ENCODE peak calls at places on chromosomes 1 and 21, in nine cellular contexts. Q is psoas muscle, E is neural crest cell, A is Panc1, R is GM13977, F is K562, M is pancreas, Y is H9, U is BJ. O is an unnamed sample.
A peak's percentile ranks its signal among the peaks of the same experiment; 100 is the strongest.

GRCh38 chr1:16143566-16144324 is 12.1 kb downstream of the EPHA2 start:
- DNase-seq in Q (no peak), E (no peak), A (no peak), R (no peak), F (peak; percentile 97), M (peak; percentile 79), Y (no peak), U (no peak), O (no peak)

GRCh38 chr21:27422435-27422834 is 455.5 kb upstream of the ADAMTS5 start:
- DNase-seq in Q (no peak), E (no peak), A (no peak), R (no peak), F (no peak), M (no peak), Y (no peak), U (no peak), O (no peak)

GRCh38 chr1:183918589-183918988 is 113.7 kb downstream of the RGL1 start:
- DNase-seq in Q (no peak), E (no peak), A (no peak), R (no peak), F (no peak), M (no peak), Y (no peak), U (no peak), O (no peak)

GRCh38 chr1:175960169-175960568 is 216.8 kb upstream of the TNR start:
- DNase-seq in Q (no peak), E (no peak), A (no peak), R (no peak), F (no peak), M (no peak), Y (no peak), U (no peak), O (no peak)

GRCh38 chr21:27213328-27213727 is 246.4 kb upstream of the ADAMTS5 start:
- DNase-seq in Q (no peak), E (no peak), A (no peak), R (no peak), F (no peak), M (no peak), Y (no peak), U (no peak), O (no peak)

GRCh38 chr1:162861101-162861500 is at the start of gene CCDC190:
- DNase-seq in Q (no peak), E (no peak), A (no peak), R (no peak), F (no peak), M (no peak), Y (peak; percentile 31), U (no peak), O (no peak)

GRCh38 chr1:170273556-170274501 is 128.1 kb downstream of the NTMT2 start:
- DNase-seq in Q (peak; percentile 81), E (no peak), A (no peak), R (no peak), F (no peak), M (no peak), Y (no peak), U (no peak), O (no peak)

GRCh38 chr1:160209656-160210046 is 4.5 kb downstream of the PEA15 start:
- DNase-seq in Q (peak; percentile 67), E (no peak), A (no peak), R (no peak), F (no peak), M (peak; percentile 43), Y (no peak), U (no peak), O (peak; percentile 71)

GRCh38 chr1:38197566-38197965 is 151.0 kb upstream of the POU3F1 start:
- DNase-seq in Q (no peak), E (no peak), A (no peak), R (no peak), F (no peak), M (no peak), Y (no peak), U (no peak), O (no peak)

GRCh38 chr1:74729741-74730478 is 2.9 kb downstream of the CRYZ start:
- DNase-seq in Q (no peak), E (no peak), A (no peak), R (no peak), F (peak; percentile 42), M (no peak), Y (no peak), U (peak; percentile 20), O (peak; percentile 28)

GRCh38 chr1:106975944-106976343 is 80.5 kb upstream of the PRMT6 start:
- DNase-seq in Q (no peak), E (no peak), A (no peak), R (no peak), F (no peak), M (no peak), Y (peak; percentile 29), U (no peak), O (no peak)

GRCh38 chr1:245500546-245500945 is 345.8 kb downstream of the KIF26B start:
- DNase-seq in Q (no peak), E (no peak), A (no peak), R (no peak), F (no peak), M (peak; percentile 25), Y (no peak), U (peak; percentile 67), O (no peak)

GRCh38 chr21:30194701-30195299 is 21.1 kb downstream of the CLDN8 start:
- DNase-seq in Q (no peak), E (peak; percentile 27), A (no peak), R (no peak), F (peak; percentile 37), M (no peak), Y (no peak), U (no peak), O (no peak)

GRCh38 chr1:63915121-63915520 is 141.3 kb downstream of the ROR1 start:
- DNase-seq in Q (no peak), E (no peak), A (no peak), R (peak; percentile 17), F (no peak), M (no peak), Y (peak; percentile 46), U (no peak), O (no peak)

GRCh38 chr21:44337941-44338895 is 972 bp downstream of the CFAP410 start:
- DNase-seq in Q (peak; percentile 84), E (peak; percentile 46), A (peak; percentile 17), R (peak; percentile 70), F (peak; percentile 85), M (peak; percentile 78), Y (peak; percentile 90), U (no peak), O (no peak)
- TF ChIP-seq CTCF in Q (peak; percentile 46), E (peak; percentile 49), A (peak; percentile 59), R (peak; percentile 5), F (peak; percentile 54), M (no peak), Y (peak; percentile 47), U (peak; percentile 51), O (no peak)

DNA sequence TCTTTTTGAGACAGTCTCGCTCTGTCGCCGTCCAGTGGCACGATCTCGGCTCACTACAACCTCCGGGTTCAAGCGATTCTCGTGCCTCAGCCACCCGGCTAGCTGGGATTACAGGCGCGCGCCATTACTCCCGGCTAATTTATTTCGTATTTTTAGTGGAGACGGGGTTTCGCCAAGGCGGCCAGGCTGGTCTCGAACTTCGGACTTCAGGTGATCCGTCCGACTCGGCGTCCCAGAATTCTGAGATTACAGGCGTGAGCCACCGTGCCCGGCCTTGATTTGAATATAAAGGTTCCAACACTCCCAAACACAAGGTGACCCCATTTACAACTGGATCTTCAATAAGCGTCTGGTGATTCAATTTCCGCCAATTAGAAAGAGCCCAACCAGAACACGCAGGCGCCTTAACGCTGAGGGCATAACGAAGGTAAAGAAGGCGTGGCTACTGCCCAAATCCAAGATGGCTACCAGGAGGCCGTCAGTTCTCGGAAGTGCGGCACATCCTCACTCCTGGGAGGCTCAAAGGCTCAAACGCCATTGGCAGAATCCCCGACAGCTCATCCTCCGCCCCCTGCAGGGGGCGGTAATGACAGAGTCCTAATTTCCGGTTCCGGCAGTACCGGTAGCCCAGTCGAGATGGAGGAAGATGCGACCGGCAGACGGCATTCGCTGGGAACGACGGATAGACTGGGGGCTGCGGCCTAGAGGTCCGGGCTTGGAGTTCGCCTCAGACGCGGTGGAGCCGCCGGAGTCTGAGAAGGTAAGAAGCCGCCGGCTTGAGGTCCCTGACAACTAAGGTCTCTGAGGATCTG is at the start of gene SLC25A44:
- DNase-seq in Q (peak; percentile 98), E (peak; percentile 94), A (peak; percentile 100), R (peak; percentile 91), F (peak; percentile 95), M (peak; percentile 99), Y (peak; percentile 98), U (peak; percentile 96), O (peak; percentile 92)
- TF ChIP-seq CTCF in Q (peak; percentile 56), E (peak; percentile 72), A (no peak), R (peak; percentile 31), F (peak; percentile 68), M (peak; percentile 19), Y (peak; percentile 60), U (peak; percentile 63), O (peak; percentile 31)

GRCh38 chr1:98177751-98178150 is 256.9 kb upstream of the DPYD start:
- DNase-seq in Q (no peak), E (no peak), A (no peak), R (no peak), F (no peak), M (no peak), Y (no peak), U (no peak), O (no peak)

GRCh38 chr1:98172022-98172421 is 251.2 kb upstream of the DPYD start:
- DNase-seq in Q (no peak), E (no peak), A (no peak), R (no peak), F (no peak), M (no peak), Y (no peak), U (no peak), O (no peak)

GRCh38 chr1:98176414-98176813 is 255.6 kb upstream of the DPYD start:
- DNase-seq in Q (no peak), E (no peak), A (no peak), R (no peak), F (no peak), M (no peak), Y (no peak), U (no peak), O (no peak)

GRCh38 chr1:98172578-98172977 is 251.7 kb upstream of the DPYD start:
- DNase-seq in Q (no peak), E (no peak), A (no peak), R (no peak), F (no peak), M (no peak), Y (no peak), U (no peak), O (no peak)
- TF ChIP-seq CTCF in Q (no peak), E (no peak), A (no peak), R (no peak), F (no peak), M (no peak), Y (no peak), U (no peak), O (no peak)

DNA sequence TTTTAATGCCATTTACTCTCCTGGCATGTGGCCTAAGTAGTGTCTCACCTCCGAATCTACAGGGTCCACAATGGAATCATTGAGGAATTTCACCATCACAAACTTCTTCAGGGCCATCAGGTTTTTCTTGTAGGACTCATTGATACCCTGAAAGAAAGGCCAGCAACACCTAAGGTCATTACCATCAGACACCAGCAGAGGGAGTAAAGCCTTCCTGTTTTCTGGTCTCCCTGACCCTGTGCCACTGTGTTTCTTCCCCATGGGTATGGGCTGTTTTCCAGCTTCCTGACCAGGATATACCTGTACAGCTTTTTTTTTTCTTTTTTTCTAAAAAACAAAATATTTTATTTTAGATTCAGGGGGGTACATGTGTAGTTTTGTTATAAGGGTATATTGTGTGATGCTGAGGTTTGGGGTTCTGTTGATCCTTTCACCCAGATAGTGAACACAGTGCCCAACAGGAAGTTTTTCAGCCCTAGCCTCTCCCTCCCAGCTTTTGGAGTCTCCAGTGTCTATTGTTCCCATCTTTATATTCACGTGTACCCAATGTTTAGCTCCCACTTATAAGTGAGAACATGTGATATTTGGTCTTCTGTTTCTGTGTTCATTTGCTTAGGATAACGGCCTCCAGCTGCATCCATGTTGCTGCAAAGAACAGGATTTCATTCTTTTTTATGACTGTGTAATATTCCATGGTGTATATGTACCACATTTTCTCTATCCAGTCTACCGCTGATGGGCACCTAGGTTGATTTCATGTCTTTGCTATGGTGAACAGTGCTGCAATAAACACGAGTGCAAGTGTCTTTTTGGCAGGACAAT is 18.3 kb downstream of the PPT1 start:
- DNase-seq in Q (no peak), E (peak; percentile 71), A (no peak), R (peak; percentile 58), F (peak; percentile 72), M (peak; percentile 61), Y (peak; percentile 70), U (no peak), O (no peak)
- TF ChIP-seq CTCF in Q (peak; percentile 64), E (peak; percentile 82), A (peak; percentile 90), R (peak; percentile 80), F (peak; percentile 82), M (peak; percentile 62), Y (peak; percentile 84), U (peak; percentile 82), O (peak; percentile 63)